ENCODE peak calls at places on chromosome 5, in six cellular contexts. U is stimulated activated CD4-positive, alpha-beta T cell treated with anti-CD3 and anti-CD28 coated beads, Interleukin-2, amount 100 ng/mL, for 24 hours; M is germinal center; A is ELR; P is kidney epithelial cell; H is HEK293T. I is an unnamed sample.

GRCh38 chr5:94524841-94525697 is 93.3 kb downstream of the KIAA0825 start:
- DNase-seq in U (no peak), A (peak; percentile 65), P (peak; percentile 23), H (peak; percentile 30), M (peak; percentile 16), I (no peak)

GRCh38 chr5:51226420-51226735 is 156.9 kb upstream of the ISL1 start:
- DNase-seq in H (peak; percentile 23), M (no peak), U (no peak), P (peak; percentile 29), A (no peak), I (peak; percentile 26)

GRCh38 chr5:171957591-171958251 is 48.7 kb downstream of the FBXW11 start:
- DNase-seq in P (no peak), U (peak; percentile 65), H (no peak), A (no peak), M (no peak), I (no peak)

GRCh38 chr5:95859327-95860060 is 37.0 kb upstream of the GLRX start:
- DNase-seq in U (no peak), A (peak; percentile 95), H (no peak), P (no peak), M (no peak), I (no peak)

GRCh38 chr5:137622850-137623249 is 113.0 kb downstream of the KLHL3 start:
- DNase-seq in A (no peak), H (no peak), M (peak; percentile 18), U (no peak), P (no peak), I (peak; percentile 86)

GRCh38 chr5:89211836-89212235 is 328.9 kb upstream of the MEF2C start:
- DNase-seq in U (no peak), M (no peak), A (peak; percentile 67), P (peak; percentile 37), H (no peak), I (no peak)

GRCh38 chr5:77630246-77631165 is 8.0 kb downstream of the OTP start:
- DNase-seq in M (peak; percentile 78), H (peak; percentile 77), P (no peak), U (no peak), A (peak; percentile 40), I (peak; percentile 43)

GRCh38 chr5:758698-759053 is 25.9 kb downstream of the ZDHHC11B start:
- DNase-seq in U (no peak), H (no peak), M (no peak), P (no peak), A (no peak), I (no peak)

GRCh38 chr5:56663523-56663922 is 151.8 kb upstream of the MAP3K1 start:
- DNase-seq in A (no peak), H (no peak), M (no peak), P (no peak), U (no peak), I (no peak)

GRCh38 chr5:124721336-124721735 is 25.1 kb downstream of the ZNF608 start:
- DNase-seq in A (no peak), P (no peak), M (no peak), H (no peak), U (no peak), I (no peak)

GRCh38 chr5:43232943-43233833 is 41.2 kb downstream of the NIM1K start:
- DNase-seq in H (no peak), M (no peak), U (no peak), P (no peak), A (no peak), I (no peak)

GRCh38 chr5:98880151-98880550 is 48.7 kb downstream of the CHD1 start:
- DNase-seq in A (peak; percentile 20), M (no peak), P (no peak), U (peak; percentile 22), H (no peak), I (no peak)

GRCh38 chr5:36928947-36929346 is 52.4 kb downstream of the NIPBL start:
- DNase-seq in A (peak; percentile 87), H (no peak), U (no peak), M (no peak), P (no peak), I (no peak)

GRCh38 chr5:52809884-52810283 is 22.2 kb downstream of the ITGA1 start:
- DNase-seq in U (no peak), H (no peak), A (peak; percentile 77), M (no peak), P (no peak), I (no peak)

GRCh38 chr5:126809932-126810331 is 33.0 kb downstream of the LMNB1 start:
- DNase-seq in A (no peak), U (no peak), P (no peak), H (no peak), M (no peak), I (no peak)

GRCh38 chr5:179489015-179489414 is 61.3 kb upstream of the RUFY1 start:
- DNase-seq in P (no peak), U (no peak), A (no peak), M (no peak), H (no peak), I (no peak)

GRCh38 chr5:7770436-7770835 is 80.5 kb downstream of the CFAP90 start:
- DNase-seq in M (no peak), H (no peak), U (no peak), P (no peak), A (no peak), I (no peak)

GRCh38 chr5:38380522-38380921 is 122.2 kb downstream of the EGFLAM start:
- DNase-seq in M (no peak), P (no peak), H (no peak), A (no peak), U (no peak), I (no peak)

GRCh38 chr5:179294891-179295777 is 50.1 kb downstream of the ADAMTS2 start:
- DNase-seq in P (no peak), M (no peak), U (no peak), H (no peak), A (no peak), I (no peak)

GRCh38 chr5:9540791-9541190 is 5.1 kb downstream of the SEMA5A start:
- DNase-seq in H (no peak), A (peak; percentile 65), U (no peak), M (no peak), P (no peak), I (no peak)

GRCh38 chr5:120207139-120207538 is 257.0 kb upstream of the PRR16 start:
- DNase-seq in U (no peak), H (no peak), A (peak; percentile 12), M (no peak), P (no peak), I (no peak)

GRCh38 chr5:61837788-61838187 is 468.2 kb upstream of the KIF2A start:
- DNase-seq in M (no peak), A (no peak), U (no peak), P (no peak), H (no peak), I (no peak)

GRCh38 chr5:158463188-158463587 is 604.2 kb upstream of the CLINT1 start:
- DNase-seq in H (no peak), U (no peak), P (no peak), M (no peak), A (peak; percentile 32), I (no peak)

GRCh38 chr5:145867806-145868205 is 5.0 kb downstream of the GRXCR2 start:
- DNase-seq in M (no peak), A (no peak), H (no peak), P (no peak), U (no peak), I (no peak)

GRCh38 chr5:152689275-152689711 is 284.2 kb upstream of the NMUR2 start:
- DNase-seq in M (no peak), U (no peak), H (no peak), P (peak; percentile 38), A (no peak), I (no peak)

GRCh38 chr5:76615759-76616158 is 7.4 kb downstream of the F2RL2 start:
- DNase-seq in M (no peak), H (peak; percentile 35), U (no peak), P (peak; percentile 45), A (peak; percentile 39), I (no peak)

GRCh38 chr5:96794757-96795156 is 13.0 kb downstream of the ERAP1 start:
- DNase-seq in H (no peak), A (no peak), P (no peak), U (peak; percentile 38), M (no peak), I (no peak)

GRCh38 chr5:41122459-41122858 is 51.3 kb upstream of the MROH2B start:
- DNase-seq in H (no peak), M (no peak), P (no peak), A (no peak), U (no peak), I (no peak)

GRCh38 chr5:178136990-178137389 is 6.2 kb downstream of the RMND5B start:
- DNase-seq in A (no peak), M (no peak), U (no peak), H (no peak), P (no peak), I (no peak)

GRCh38 chr5:175466700-175467318 is 11.6 kb upstream of the SFXN1 start:
- DNase-seq in A (no peak), P (no peak), U (no peak), M (no peak), H (no peak), I (no peak)

GRCh38 chr5:41527201-41527779 is 16.9 kb upstream of the PLCXD3 start:
- DNase-seq in U (no peak), H (no peak), M (no peak), A (peak; percentile 82), P (peak; percentile 25), I (no peak)